ENCODE peak calls at places on chromosomes 4 and X, in six cellular contexts. O is heart right ventricle; J is CD4-positive, alpha-beta T cell; A is kidney; H is HFF-Myc; Q is cardiac fibroblast. X is an unnamed sample.

GRCh38 chr4:145075742-145076472 is 22.1 kb downstream of the ANAPC10 start:
- DNase-seq in O (no peak), J (no peak), A (peak), H (no peak), Q (no peak), X (no peak)

GRCh38 chrX:100645106-100645505 is 1.1 kb downstream of the SRPX2 start:
- DNase-seq in O (no peak), J (no peak), A (no peak), H (no peak), Q (peak), X (no peak)

GRCh38 chrX:3527811-3528210 is 181.4 kb upstream of the MXRA5 start:
- DNase-seq in O (no peak), J (no peak), A (no peak), H (no peak), Q (peak), X (no peak)

GRCh38 chr4:185774815-185775684 is 36.9 kb downstream of the SORBS2 start:
- DNase-seq in O (peak), J (no peak), A (peak), H (no peak), Q (peak), X (no peak)

GRCh38 chrX:2931612-2932011 is 2.5 kb upstream of the ARSD start:
- DNase-seq in O (no peak), J (no peak), A (no peak), H (no peak), Q (no peak), X (no peak)

GRCh38 chr4:107894138-107894603 is 37.2 kb upstream of the CYP2U1 start:
- DNase-seq in O (no peak), J (no peak), A (no peak), H (no peak), Q (no peak), X (no peak)

GRCh38 chr4:120842046-120842445 is 80.5 kb downstream of the PRDM5 start:
- DNase-seq in O (no peak), J (no peak), A (no peak), H (peak), Q (peak), X (no peak)

GRCh38 chr4:148747721-148748268 is 305.6 kb upstream of the NR3C2 start:
- DNase-seq in O (no peak), J (no peak), A (no peak), H (no peak), Q (no peak), X (no peak)

GRCh38 chrX:41718481-41719245 is 5.3 kb upstream of the GPR82 start:
- DNase-seq in O (no peak), J (no peak), A (no peak), H (no peak), Q (no peak), X (peak)

GRCh38 chrX:374566-374965 is 12.1 kb downstream of the PPP2R3B start:
- DNase-seq in O (no peak), J (no peak), A (no peak), H (no peak), Q (peak), X (peak)

GRCh38 chrX:17860811-17861495 is at the start of gene RAI2:
- DNase-seq in O (peak), J (peak), A (peak), H (no peak), Q (no peak), X (peak)

DNA sequence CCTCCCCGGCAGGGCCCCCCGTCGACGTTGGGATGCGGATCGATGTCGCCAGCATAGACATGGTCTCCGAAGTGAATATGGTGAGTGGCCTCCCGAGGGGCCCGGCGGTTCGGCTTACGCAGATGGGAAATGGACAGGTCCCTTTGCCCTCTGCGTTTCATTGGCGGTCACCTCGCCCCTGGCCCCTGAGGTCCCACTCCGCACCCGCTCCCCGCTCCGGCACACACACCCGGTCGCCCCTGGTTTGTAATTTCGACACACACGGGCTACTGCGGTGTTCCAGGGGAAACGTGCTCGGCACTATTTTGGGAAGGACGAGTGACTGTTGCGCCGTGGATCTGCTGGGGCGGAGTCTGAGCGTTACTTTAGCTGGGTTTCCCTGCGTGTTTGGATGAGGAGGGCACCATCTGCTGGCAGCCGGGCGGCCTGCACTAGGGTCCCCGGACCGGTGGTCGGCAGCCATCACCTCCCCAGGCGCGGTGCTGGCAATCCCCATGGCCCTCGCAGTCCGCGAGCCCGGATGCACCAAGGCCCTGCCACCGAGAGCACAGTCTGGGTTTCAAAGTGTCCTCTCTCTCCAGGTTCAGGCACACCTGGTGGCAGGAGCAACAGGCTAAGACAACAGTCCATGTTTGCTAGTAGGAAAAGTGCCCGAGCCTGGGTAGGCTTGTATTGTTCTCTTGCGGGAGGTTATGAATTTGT is 1.2 kb downstream of the GABRB1 start:
- DNase-seq in O (peak), J (peak), A (peak), H (peak), Q (peak), X (peak)
- TF ChIP-seq CTCF in O (peak), J (no peak), A (peak), H (peak), Q (peak), X (peak)

GRCh38 chr4:165351359-165352130 is 24.1 kb downstream of the MSMO1 start:
- DNase-seq in O (no peak), J (no peak), A (no peak), H (no peak), Q (no peak), X (no peak)
- TF ChIP-seq CTCF in O (no peak), J (no peak), A (no peak), H (no peak), Q (no peak), X (no peak)

GRCh38 chrX:49627030-49627777 is 28.4 kb downstream of the GAGE1 start:
- DNase-seq in O (peak), J (peak), A (no peak), H (no peak), Q (peak), X (peak)
- TF ChIP-seq CTCF in O (peak), J (peak), A (peak), H (peak), Q (peak), X (no peak)

DNA sequence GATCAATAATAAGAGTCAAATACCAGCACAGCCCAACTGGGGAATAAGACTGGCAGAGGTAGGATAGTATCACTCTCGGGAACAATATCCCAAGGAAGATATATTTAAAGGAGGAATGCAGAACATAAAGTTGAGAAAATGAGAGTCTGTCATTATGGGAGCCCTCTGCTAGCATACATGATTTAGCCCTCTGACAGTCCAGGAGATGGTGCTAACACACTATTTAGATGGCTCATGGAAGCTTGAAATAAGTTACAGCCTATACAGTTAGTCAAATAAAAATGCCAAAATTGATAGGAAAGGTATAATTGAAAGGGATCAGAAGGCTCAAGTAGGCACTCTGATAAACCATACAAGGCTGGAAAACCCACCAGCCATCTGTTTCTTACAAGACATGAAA is 201.0 kb upstream of the NEIL3 start:
- DNase-seq in O (no peak), J (no peak), A (no peak), H (no peak), Q (peak), X (no peak)
- TF ChIP-seq CTCF in O (no peak), J (no peak), A (peak), H (peak), Q (peak), X (no peak)

DNA sequence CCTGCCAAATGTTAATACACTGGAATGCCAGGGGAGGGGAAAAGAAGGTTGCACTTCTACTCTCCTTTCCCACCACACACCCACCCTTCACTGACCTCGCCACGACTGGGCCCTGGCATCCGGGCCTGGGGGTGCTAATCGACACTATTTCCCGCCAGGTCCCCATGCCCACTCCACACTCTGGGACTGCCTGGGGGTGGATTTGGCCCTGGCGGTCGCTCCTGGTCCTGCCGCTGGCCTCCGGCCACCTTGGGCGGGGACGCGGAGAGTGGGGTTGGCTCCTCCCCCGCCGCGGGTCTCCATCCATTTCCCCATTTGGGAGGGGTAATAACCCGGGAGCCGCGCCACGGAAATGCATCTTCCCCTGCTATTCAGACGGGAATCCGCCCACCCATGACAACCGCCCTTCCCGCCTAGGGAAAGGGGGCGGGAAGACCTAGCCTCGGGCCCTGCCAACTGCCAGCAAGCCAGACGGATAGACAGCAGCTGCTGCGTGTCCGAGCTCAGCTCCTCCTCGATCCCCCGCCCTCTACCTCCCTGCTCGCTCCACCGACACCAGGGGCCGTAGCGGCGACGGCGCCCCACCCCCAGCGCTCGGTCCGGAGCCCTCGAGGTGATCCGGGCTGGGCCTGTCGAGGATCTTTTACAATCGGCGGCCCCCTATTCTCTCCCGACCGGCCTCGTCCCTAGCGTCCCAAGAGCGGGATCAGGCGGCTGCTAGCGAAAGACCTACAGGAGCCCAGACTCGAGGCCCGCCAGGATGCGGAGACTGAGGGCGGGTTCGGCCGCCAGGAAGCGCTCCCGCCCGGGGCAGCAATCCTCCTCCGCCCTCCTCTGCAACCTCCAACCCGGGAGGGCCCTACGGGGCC is 78.0 kb downstream of the RLIM start:
- DNase-seq in O (peak), J (peak), A (peak), H (no peak), Q (peak), X (peak)
- TF ChIP-seq CTCF in O (peak), J (no peak), A (peak), H (peak), Q (peak), X (peak)

GRCh38 chr4:125750827-125751466 is 436.2 kb downstream of the FAT4 start:
- DNase-seq in O (peak), J (no peak), A (no peak), H (peak), Q (peak), X (no peak)
- TF ChIP-seq CTCF in O (peak), J (no peak), A (peak), H (peak), Q (peak), X (no peak)

DNA sequence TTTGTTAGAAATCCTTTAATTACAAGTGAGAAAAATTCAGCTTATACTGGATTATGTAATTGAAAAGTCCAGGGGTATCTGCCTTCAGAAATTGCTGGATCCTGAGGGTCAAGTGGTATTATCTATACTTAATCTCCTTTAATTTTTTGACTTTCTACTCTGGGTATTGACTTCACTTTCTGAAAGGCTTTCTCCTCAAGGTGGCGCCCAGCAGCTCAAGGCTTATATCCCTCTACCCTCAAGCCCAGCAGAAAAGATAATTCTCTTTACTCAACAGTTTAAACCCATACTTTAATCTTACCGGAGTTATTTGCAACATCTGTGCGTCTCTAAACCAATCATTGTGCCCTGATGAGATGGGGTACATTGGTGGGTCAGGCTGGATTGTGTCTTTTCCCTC is 129.5 kb downstream of the LARP7 start:
- DNase-seq in O (no peak), J (no peak), A (no peak), H (no peak), Q (peak), X (peak)
- TF ChIP-seq CTCF in O (peak), J (no peak), A (no peak), H (peak), Q (peak), X (peak)

DNA sequence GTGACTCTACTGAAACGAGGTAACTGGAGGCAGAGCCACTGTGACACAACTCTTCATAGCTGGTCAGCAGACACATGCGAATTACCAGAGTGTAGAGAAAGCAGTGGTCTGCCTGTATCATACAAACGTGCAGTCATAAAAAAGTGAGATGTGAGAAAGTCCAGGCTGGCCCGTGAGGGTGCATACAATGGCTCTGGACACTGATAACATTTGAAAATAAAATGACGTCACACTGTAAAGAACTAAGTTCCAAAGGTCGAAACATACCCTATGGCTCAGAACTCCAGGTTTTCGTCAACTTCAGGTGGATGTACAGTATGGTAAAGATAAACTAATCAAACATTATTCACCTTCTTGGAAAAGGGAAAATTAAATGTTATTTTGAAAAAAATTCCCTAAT is 95.7 kb downstream of the SHISA3 start:
- DNase-seq in O (no peak), J (no peak), A (no peak), H (no peak), Q (no peak), X (no peak)
- TF ChIP-seq CTCF in O (no peak), J (no peak), A (no peak), H (no peak), Q (no peak), X (no peak)

DNA sequence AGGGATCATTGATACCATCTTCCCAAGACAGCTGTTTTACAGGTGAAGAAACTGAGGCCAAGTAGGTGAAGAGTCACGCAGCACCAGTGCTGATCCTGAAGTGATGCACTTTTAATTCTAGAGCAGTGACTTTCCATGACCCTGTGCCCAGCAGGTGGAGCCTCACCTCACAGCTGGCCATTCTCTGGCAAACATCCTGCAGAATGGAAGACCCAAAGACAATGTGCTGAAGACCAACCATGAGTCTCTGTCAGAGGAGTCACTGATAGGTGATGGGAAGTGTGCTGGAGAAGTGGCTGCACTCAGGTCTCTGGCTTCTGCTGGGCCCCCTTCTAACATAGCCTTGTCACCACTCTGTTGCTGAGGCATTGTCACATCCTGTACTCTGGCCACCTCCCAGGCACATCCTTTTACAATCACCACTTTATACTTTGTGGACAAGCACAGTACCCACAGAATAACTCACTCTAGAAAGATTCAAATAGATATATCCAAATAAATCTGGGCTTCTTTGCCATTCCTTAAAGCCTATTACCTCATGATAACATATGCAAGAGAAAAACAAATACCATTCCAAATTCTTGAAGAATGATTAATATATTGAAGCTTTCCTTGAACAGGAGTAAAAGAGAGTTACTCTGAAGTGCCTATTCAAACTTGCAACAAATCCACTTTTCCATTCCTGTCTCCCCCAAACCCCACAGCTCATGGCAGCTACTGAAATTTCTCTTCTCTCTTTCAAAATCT is 64.1 kb upstream of the SCOC start:
- DNase-seq in O (no peak), J (no peak), A (no peak), H (no peak), Q (peak), X (no peak)
- TF ChIP-seq CTCF in O (no peak), J (no peak), A (no peak), H (no peak), Q (no peak), X (no peak)

GRCh38 chr4:96654045-96654444 is 814.2 kb downstream of the PDHA2 start:
- DNase-seq in O (no peak), J (no peak), A (peak), H (no peak), Q (no peak), X (no peak)
- TF ChIP-seq CTCF in O (no peak), J (no peak), A (no peak), H (no peak), Q (no peak), X (no peak)

X was measured in nephron progenitor cell.